ENCODE peak calls at places on chromosomes 13 and 19, in eight cellular contexts. P is adrenal gland, Y is hepatocyte, U is tibial nerve, N is heart right ventricle, D is uterus, Z is upper lobe of right lung, G is thoracic aorta. F is an unnamed sample.

GRCh38 chr19:29384676-29385075 is 141.1 kb upstream of the VSTM2B start:
- DNase-seq in G (no peak), D (no peak), Z (no peak), Y (no peak), P (no peak), U (no peak), N (no peak), F (no peak)

GRCh38 chr19:18436651-18437478 is 1.1 kb downstream of the ISYNA1 start:
- DNase-seq in N (peak), U (peak), Y (peak), Z (peak), G (no peak), D (peak), P (peak), F (no peak)

GRCh38 chr19:48877900-48878218 is 5.6 kb downstream of the PPP1R15A start:
- DNase-seq in Z (no peak), D (no peak), U (no peak), G (no peak), P (no peak), N (no peak), Y (no peak), F (no peak)

GRCh38 chr19:44575116-44575700 is 38.2 kb upstream of the IGSF23 start:
- DNase-seq in Z (no peak), P (no peak), U (no peak), G (no peak), D (no peak), Y (no peak), N (no peak), F (no peak)

GRCh38 chr13:95298971-95299627 is 2.2 kb downstream of the ABCC4 start:
- DNase-seq in N (no peak), Z (no peak), P (no peak), U (no peak), G (no peak), Y (no peak), D (no peak), F (peak)

GRCh38 chr13:70812481-70812880 is 704.2 kb upstream of the KLHL1 start:
- DNase-seq in G (no peak), U (no peak), Y (no peak), D (no peak), P (no peak), Z (no peak), N (no peak), F (peak)

GRCh38 chr19:30113182-30113581 is 171.1 kb downstream of the URI1 start:
- DNase-seq in U (no peak), Y (no peak), D (no peak), N (no peak), G (no peak), P (no peak), Z (no peak), F (no peak)

GRCh38 chr19:39997595-39998216 is 846 bp downstream of the ZNF546 start:
- DNase-seq in G (no peak), Y (no peak), N (no peak), Z (no peak), P (no peak), U (no peak), D (no peak), F (no peak)

GRCh38 chr13:44259045-44260042 is 114.3 kb upstream of the SERP2 start:
- DNase-seq in Z (peak), N (no peak), Y (peak), G (peak), P (peak), U (peak), D (no peak), F (no peak)

GRCh38 chr19:10961073-10961762 is 388 bp downstream of the SMARCA4 start:
- DNase-seq in G (no peak), U (peak), P (peak), Z (peak), Y (no peak), D (no peak), N (no peak), F (no peak)

GRCh38 chr13:30792257-30793000 is 57.1 kb downstream of the ALOX5AP start:
- DNase-seq in P (peak), N (peak), Z (peak), D (peak), G (peak), U (peak), Y (peak), F (peak)

GRCh38 chr13:46341112-46341711 is 45.8 kb downstream of the RUBCNL start:
- DNase-seq in Z (no peak), D (no peak), P (no peak), N (no peak), U (no peak), Y (no peak), G (no peak), F (peak)

GRCh38 chr13:113935081-113935511 is 38.8 kb downstream of the C13orf46 start:
- DNase-seq in N (no peak), P (no peak), D (peak), G (no peak), Y (no peak), Z (peak), U (no peak), F (no peak)

DNA sequence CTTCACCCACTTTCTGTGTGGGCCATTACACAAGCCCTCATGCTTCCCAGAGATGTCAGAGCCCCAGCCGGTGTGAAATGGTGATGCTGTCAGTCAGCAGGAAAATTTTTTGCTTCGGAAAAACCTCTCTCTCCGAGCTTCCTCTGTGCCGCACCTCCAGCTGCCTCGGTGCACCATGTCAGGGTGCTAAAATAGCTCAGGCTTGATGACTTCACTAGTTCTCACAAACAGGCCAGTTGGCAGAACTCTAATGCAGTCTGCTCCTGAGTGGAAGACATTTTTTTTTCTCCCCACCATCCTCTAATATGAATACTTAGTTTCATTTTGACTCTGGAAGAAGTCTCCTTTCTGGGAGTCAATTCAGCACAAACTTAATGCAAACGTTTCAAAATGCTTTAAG is 71.3 kb downstream of the KLF12 start:
- DNase-seq in Z (no peak), U (peak), G (peak), N (peak), P (peak), D (peak), Y (no peak), F (no peak)
- H3K27ac ChIP-seq in Z (peak), U (peak), G (peak), N (peak), P (peak), D (peak), Y (peak), F (peak)

GRCh38 chr13:72125561-72125960 is 258.6 kb upstream of the DACH1 start:
- DNase-seq in P (no peak), D (no peak), N (no peak), Y (no peak), Z (no peak), U (no peak), G (no peak), F (no peak)

GRCh38 chr13:72129117-72129516 is 262.1 kb upstream of the DACH1 start:
- DNase-seq in N (no peak), G (no peak), D (no peak), Z (no peak), P (no peak), U (no peak), Y (no peak), F (no peak)

GRCh38 chr13:72122661-72123060 is 255.7 kb upstream of the DACH1 start:
- DNase-seq in D (no peak), Z (no peak), G (no peak), P (no peak), U (no peak), N (no peak), Y (no peak), F (no peak)

GRCh38 chr13:72127031-72127430 is 260.0 kb upstream of the DACH1 start:
- DNase-seq in N (no peak), P (no peak), D (no peak), Z (no peak), U (no peak), Y (no peak), G (no peak), F (no peak)

GRCh38 chr13:72126424-72126823 is 259.4 kb upstream of the DACH1 start:
- DNase-seq in D (no peak), N (no peak), Y (no peak), G (no peak), Z (no peak), P (no peak), U (no peak), F (no peak)
- H3K4me3 ChIP-seq in D (no peak), N (no peak), Y (no peak), G (no peak), Z (no peak), P (no peak), U (no peak), F (no peak)

GRCh38 chr19:36093146-36093662 is 17.7 kb upstream of the OVOL3 start:
- DNase-seq in U (no peak), Y (no peak), G (no peak), N (no peak), P (no peak), Z (no peak), D (no peak), F (no peak)
- H3K27ac ChIP-seq in U (peak), Y (no peak), G (no peak), N (no peak), P (no peak), Z (no peak), D (no peak), F (no peak)

GRCh38 chr19:11989112-11989456 is 24.2 kb downstream of the ZNF763 start:
- DNase-seq in Y (no peak), G (no peak), Z (no peak), D (no peak), N (no peak), P (no peak), U (no peak), F (no peak)

GRCh38 chr19:11987405-11988231 is 22.8 kb downstream of the ZNF763 start:
- DNase-seq in N (peak), P (peak), U (peak), Z (peak), Y (peak), D (peak), G (peak), F (peak)

GRCh38 chr19:11982526-11982925 is 17.7 kb downstream of the ZNF763 start:
- DNase-seq in Z (no peak), Y (no peak), U (no peak), P (no peak), D (no peak), G (no peak), N (no peak), F (no peak)

GRCh38 chr19:11986754-11987153 is 21.9 kb downstream of the ZNF763 start:
- DNase-seq in N (no peak), Y (no peak), U (no peak), Z (no peak), P (peak), D (no peak), G (no peak), F (no peak)

DNA sequence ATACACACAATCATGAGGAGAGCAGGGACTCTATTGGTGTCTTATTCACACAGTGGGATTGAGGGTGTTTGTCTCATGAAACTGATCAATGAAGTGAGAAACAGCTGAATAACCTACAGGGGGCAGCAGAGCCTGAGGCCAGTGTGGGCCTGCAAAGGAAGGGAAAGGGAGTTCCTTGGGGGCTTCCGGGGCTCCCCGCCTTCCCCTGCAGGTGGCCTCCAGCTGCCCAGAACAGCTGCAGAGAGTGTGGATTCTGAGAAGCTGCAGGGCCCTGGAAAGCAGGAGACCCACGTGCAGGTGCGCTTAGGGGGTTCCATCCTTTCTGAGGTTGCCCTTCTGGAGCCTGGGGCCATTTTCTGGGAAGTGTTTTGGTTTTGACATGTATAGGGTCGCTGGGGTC is 20.1 kb downstream of the ZNF763 start:
- DNase-seq in N (no peak), U (no peak), Z (no peak), D (no peak), P (no peak), Y (no peak), G (no peak), F (no peak)
- H3K4me3 ChIP-seq in N (no peak), U (no peak), Z (no peak), D (no peak), P (no peak), Y (no peak), G (no peak), F (no peak)

DNA sequence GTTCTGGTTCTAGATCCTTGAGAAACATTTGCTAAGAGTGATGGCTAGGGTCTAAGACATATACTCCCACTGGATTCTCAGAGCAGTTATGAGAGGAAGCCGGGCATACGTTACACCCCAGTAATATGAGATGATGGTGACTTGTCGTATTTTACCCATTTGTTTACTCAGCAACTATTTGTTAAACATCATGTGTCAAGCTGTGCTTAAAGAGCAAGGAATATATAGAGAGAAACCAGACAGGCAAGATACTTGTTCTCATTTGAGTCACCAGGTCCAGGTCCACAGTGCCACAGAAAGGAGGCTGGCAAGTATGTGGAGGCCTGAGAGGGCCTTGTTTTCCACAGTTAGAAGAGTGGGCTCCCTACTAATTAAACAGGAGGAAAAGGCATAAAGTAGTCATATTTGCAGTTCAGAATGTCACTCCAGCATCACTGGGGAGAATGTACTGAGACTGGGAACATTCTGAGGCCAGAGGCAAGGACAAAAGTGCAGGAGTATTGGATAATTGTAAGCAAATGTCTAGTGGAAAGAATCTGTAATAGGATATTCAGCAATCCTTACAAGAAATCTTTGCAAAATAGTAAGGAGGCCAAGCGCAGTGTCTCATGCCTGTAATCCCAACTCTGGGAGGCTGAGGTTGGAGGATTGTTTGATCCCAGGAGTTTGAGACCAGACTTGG is 142.2 kb downstream of the IRS2 start:
- DNase-seq in N (no peak), Y (no peak), P (no peak), Z (no peak), U (no peak), D (no peak), G (no peak), F (no peak)
- H3K27ac ChIP-seq in N (no peak), Y (no peak), P (no peak), Z (no peak), U (no peak), D (no peak), G (no peak), F (no peak)

GRCh38 chr13:106471957-106472543 is 63.4 kb downstream of the EFNB2 start:
- DNase-seq in U (no peak), Y (peak), Z (no peak), G (peak), D (peak), P (peak), N (no peak), F (peak)
- H3K4me3 ChIP-seq in U (no peak), Y (no peak), Z (no peak), G (peak), D (no peak), P (no peak), N (no peak), F (peak)

GRCh38 chr19:2810141-2811091 is 9.3 kb upstream of the ZNF554 start:
- DNase-seq in U (no peak), Y (no peak), N (no peak), G (no peak), P (no peak), Z (no peak), D (no peak), F (no peak)

GRCh38 chr19:2811221-2811722 is 8.4 kb upstream of the ZNF554 start:
- DNase-seq in P (no peak), Y (peak), G (no peak), N (no peak), U (no peak), Z (peak), D (no peak), F (no peak)

GRCh38 chr19:2812414-2813234 is 7.0 kb upstream of the ZNF554 start:
- DNase-seq in Y (no peak), G (no peak), P (no peak), U (no peak), D (no peak), N (no peak), Z (peak), F (no peak)

GRCh38 chr19:2813235-2814160 is 6.2 kb upstream of the ZNF554 start:
- DNase-seq in U (no peak), G (no peak), P (no peak), D (no peak), Y (no peak), N (no peak), Z (no peak), F (no peak)

GRCh38 chr19:2811735-2812413 is 7.8 kb upstream of the ZNF554 start:
- DNase-seq in Z (peak), G (no peak), U (no peak), D (no peak), N (no peak), Y (no peak), P (no peak), F (no peak)
- H3K27ac ChIP-seq in Z (no peak), G (no peak), U (no peak), D (no peak), N (no peak), Y (peak), P (no peak), F (no peak)

F was measured in AG04450.